ENCODE peak calls at places on chromosomes 6 and 20, in five cellular contexts. Q is heart right ventricle, H is endothelial cell, N is AML-193, P is T follicular helper cell. E is an unnamed sample.

GRCh38 chr20:57180954-57181353 is 85.5 kb downstream of the BMP7 start:
- DNase-seq in N (no peak), H (no peak), Q (no peak), P (no peak), E (no peak)

GRCh38 chr6:1291381-1291780 is 20.5 kb upstream of the FOXQ1 start:
- DNase-seq in H (no peak), Q (no peak), P (no peak), N (no peak), E (no peak)

GRCh38 chr6:55377150-55377549 is 49.9 kb downstream of the GFRAL start:
- DNase-seq in P (no peak), Q (no peak), H (no peak), N (no peak), E (no peak)

GRCh38 chr6:111278738-111279137 is 191.4 kb downstream of the SLC16A10 start:
- DNase-seq in H (no peak), Q (no peak), P (no peak), N (no peak), E (no peak)

GRCh38 chr6:115545410-115545986 is 515.2 kb downstream of the FRK start:
- DNase-seq in H (peak), N (no peak), P (no peak), Q (peak), E (no peak)

GRCh38 chr6:92922216-92922806 is 497.0 kb downstream of the EPHA7 start:
- DNase-seq in Q (no peak), N (no peak), H (no peak), P (no peak), E (no peak)

GRCh38 chr6:33984466-33985332 is 161.2 kb downstream of the GRM4 start:
- DNase-seq in H (no peak), N (no peak), Q (no peak), P (no peak), E (no peak)

GRCh38 chr6:15299430-15300131 is 53.7 kb downstream of the JARID2 start:
- DNase-seq in H (no peak), P (no peak), N (peak), Q (peak), E (peak)

GRCh38 chr20:62487564-62488086 is 11.8 kb upstream of the GATA5 start:
- DNase-seq in N (no peak), H (no peak), P (no peak), Q (no peak), E (no peak)

GRCh38 chr6:30769088-30769852 is 24.9 kb upstream of the IER3 start:
- DNase-seq in N (no peak), P (peak), Q (peak), H (no peak), E (peak)

GRCh38 chr20:50277460-50278376 is 87.1 kb downstream of the CEBPB start:
- DNase-seq in P (no peak), H (no peak), N (no peak), Q (no peak), E (no peak)

GRCh38 chr20:57747889-57748456 is 38.2 kb upstream of the PMEPA1 start:
- DNase-seq in Q (peak), H (no peak), P (no peak), N (no peak), E (no peak)

GRCh38 chr6:113857565-113858066 is 471 bp downstream of the MARCKS start:
- DNase-seq in H (peak), N (no peak), P (no peak), Q (peak), E (peak)

GRCh38 chr6:96186516-96187195 is 170.9 kb downstream of the FUT9 start:
- DNase-seq in Q (no peak), H (no peak), N (no peak), P (no peak), E (no peak)

GRCh38 chr6:143103916-143104315 is 43.2 kb downstream of the AIG1 start:
- DNase-seq in P (no peak), Q (no peak), H (no peak), N (no peak), E (no peak)

GRCh38 chr6:93416575-93417420 is 2.6 kb downstream of the EPHA7 start:
- DNase-seq in H (peak), P (no peak), Q (peak), N (no peak), E (no peak)

GRCh38 chr20:58149412-58150091 is 78.9 kb downstream of the ANKRD60 start:
- DNase-seq in Q (no peak), P (no peak), N (no peak), H (no peak), E (no peak)

GRCh38 chr20:54176610-54177009 is 2.8 kb upstream of the CYP24A1 start:
- DNase-seq in N (no peak), H (no peak), Q (no peak), P (no peak), E (no peak)

GRCh38 chr6:47245745-47246371 is 63.8 kb downstream of the TNFRSF21 start:
- DNase-seq in H (no peak), N (peak), P (no peak), Q (no peak), E (peak)

GRCh38 chr6:69668916-69669315 is 127.9 kb downstream of the LMBRD1 start:
- DNase-seq in N (no peak), Q (no peak), P (no peak), H (no peak), E (no peak)

GRCh38 chr6:24744911-24745310 is 26.0 kb upstream of the C6orf62 start:
- DNase-seq in H (no peak), Q (no peak), P (no peak), N (no peak), E (peak)

GRCh38 chr6:161374971-161375873 is 101.4 kb upstream of the AGPAT4 start:
- DNase-seq in H (peak), Q (peak), P (no peak), N (no peak), E (no peak)

GRCh38 chr6:46419576-46420002 is 71.7 kb downstream of the RCAN2 start:
- DNase-seq in Q (peak), P (no peak), N (peak), H (peak), E (no peak)

GRCh38 chr6:10163159-10163962 is 251.5 kb downstream of the TFAP2A start:
- DNase-seq in P (no peak), Q (no peak), H (no peak), N (no peak), E (no peak)

GRCh38 chr6:35973670-35974222 is 50.7 kb downstream of the SLC26A8 start:
- DNase-seq in Q (no peak), P (no peak), N (no peak), H (no peak), E (no peak)

GRCh38 chr6:170174124-170174770 is 116.6 kb downstream of the DLL1 start:
- DNase-seq in P (no peak), Q (no peak), H (no peak), N (no peak), E (no peak)

GRCh38 chr6:145929037-145929633 is 35.0 kb downstream of the SHPRH start:
- DNase-seq in Q (no peak), H (no peak), P (no peak), N (peak), E (no peak)